ENCODE peak calls at places on chromosomes 4 and X, in six cellular contexts. K is K562, S is IMR-90, I is lung, H is AG09309, E is choroid plexus epithelial cell. F is an unnamed sample.

GRCh38 chr4:26459054-26459755 is 31.1 kb downstream of the CCKAR start:
- DNase-seq in S (peak), K (peak), H (peak), E (peak), I (no peak), F (peak)

GRCh38 chr4:82372874-82373815 is 646 bp downstream of the HNRNPD start:
- DNase-seq in H (no peak), I (peak), K (peak), S (peak), E (peak), F (peak)

GRCh38 chr4:74948279-74948678 is 15.4 kb downstream of the PARM1 start:
- DNase-seq in I (no peak), S (no peak), H (no peak), K (no peak), E (no peak), F (no peak)

GRCh38 chrX:41350976-41351569 is 17.1 kb downstream of the DDX3X start:
- DNase-seq in H (no peak), S (peak), E (peak), I (no peak), K (peak), F (no peak)

GRCh38 chr4:7431696-7432530 is 2.8 kb downstream of the PSAPL1 start:
- DNase-seq in H (no peak), S (no peak), E (no peak), K (no peak), I (no peak), F (no peak)

GRCh38 chr4:98092833-98093439 is 50.3 kb downstream of the STPG2 start:
- DNase-seq in I (no peak), K (peak), E (peak), H (no peak), S (peak), F (peak)

GRCh38 chr4:8294775-8295174 is 25.2 kb downstream of the HTRA3 start:
- DNase-seq in S (no peak), E (no peak), K (no peak), H (no peak), I (no peak), F (no peak)

GRCh38 chrX:104684077-104684476 is 118.1 kb downstream of the IL1RAPL2 start:
- DNase-seq in I (no peak), H (no peak), K (no peak), E (no peak), S (no peak), F (no peak)

GRCh38 chr4:61462451-61463326 is 262.6 kb downstream of the ADGRL3 start:
- DNase-seq in K (no peak), I (no peak), E (peak), H (no peak), S (peak), F (peak)

GRCh38 chrX:100682939-100683338 is 38.9 kb downstream of the SRPX2 start:
- DNase-seq in H (no peak), I (no peak), S (no peak), K (no peak), E (peak), F (no peak)

GRCh38 chrX:137031517-137032377 is 2.0 kb downstream of the GPR101 start:
- DNase-seq in H (no peak), E (peak), I (no peak), S (peak), K (peak), F (peak)

GRCh38 chr4:176123710-176124407 is 58.2 kb downstream of the WDR17 start:
- DNase-seq in H (no peak), I (no peak), K (peak), E (peak), S (no peak), F (peak)

GRCh38 chrX:13697440-13697839 is 8.5 kb downstream of the RAB9A start:
- DNase-seq in E (no peak), S (no peak), H (no peak), I (no peak), K (no peak), F (no peak)

GRCh38 chrX:94455782-94456181 is 781.8 kb downstream of the FAM133A start:
- DNase-seq in E (no peak), I (no peak), H (no peak), S (no peak), K (no peak), F (no peak)

GRCh38 chrX:71870337-71871098 is 40.1 kb upstream of the NHSL2 start:
- DNase-seq in I (no peak), H (no peak), S (no peak), E (peak), K (peak), F (peak)

GRCh38 chr4:177220376-177220775 is 89.3 kb upstream of the NEIL3 start:
- DNase-seq in S (peak), H (no peak), E (peak), I (no peak), K (no peak), F (peak)

GRCh38 chr4:178602833-178603232 is 1160.6 kb upstream of the AGA start:
- DNase-seq in E (peak), S (no peak), K (no peak), I (no peak), H (no peak), F (no peak)

GRCh38 chr4:99624141-99624719 is 33.4 kb downstream of the C4orf54 start:
- DNase-seq in H (no peak), I (no peak), S (no peak), E (no peak), K (no peak), F (no peak)

GRCh38 chr4:11824557-11824956 is 395.9 kb upstream of the HS3ST1 start:
- DNase-seq in E (no peak), K (no peak), H (no peak), S (no peak), I (no peak), F (no peak)

GRCh38 chr4:184745747-184746531 is 12.0 kb upstream of the CENPU start:
- DNase-seq in S (peak), K (peak), H (no peak), I (peak), E (peak), F (peak)

GRCh38 chr4:780730-781492 is 45.0 kb downstream of the CPLX1 start:
- DNase-seq in I (no peak), S (peak), K (no peak), H (no peak), E (no peak), F (no peak)

GRCh38 chr4:108107729-108108382 is 60.9 kb downstream of the LEF1 start:
- DNase-seq in H (no peak), S (no peak), K (peak), E (no peak), I (no peak), F (no peak)

GRCh38 chr4:10403633-10404445 is 53.4 kb downstream of the ZNF518B start:
- DNase-seq in K (peak), E (peak), I (no peak), S (peak), H (no peak), F (peak)

GRCh38 chr4:154491731-154492249 is at the start of gene DCHS2:
- DNase-seq in E (no peak), K (peak), I (no peak), S (no peak), H (no peak), F (no peak)

GRCh38 chrX:135421537-135421931 is 210 bp upstream of the SMIM10L2A start:
- DNase-seq in H (no peak), K (peak), I (peak), E (peak), S (peak), F (peak)

GRCh38 chrX:103343105-103343504 is 13.1 kb downstream of the TCEAL7 start:
- DNase-seq in K (peak), I (no peak), S (peak), E (peak), H (no peak), F (peak)

GRCh38 chrX:1700757-1701156 is 85.9 kb downstream of the ASMT start:
- DNase-seq in H (no peak), K (no peak), I (no peak), S (no peak), E (no peak), F (no peak)

GRCh38 chr4:145107126-145107525 is 9.0 kb downstream of the ABCE1 start:
- DNase-seq in I (no peak), K (no peak), E (no peak), S (no peak), H (no peak), F (no peak)

GRCh38 chr4:174564529-174564928 is 42.2 kb upstream of the HPGD start:
- DNase-seq in E (no peak), K (no peak), I (no peak), S (no peak), H (no peak), F (no peak)

GRCh38 chr4:174559894-174560293 is 37.6 kb upstream of the HPGD start:
- DNase-seq in K (no peak), H (no peak), E (no peak), S (no peak), I (no peak), F (no peak)

GRCh38 chr4:174561556-174561955 is 39.3 kb upstream of the HPGD start:
- DNase-seq in E (peak), H (no peak), S (no peak), K (no peak), I (no peak), F (peak)

GRCh38 chr4:174563399-174563798 is 41.1 kb upstream of the HPGD start:
- DNase-seq in E (no peak), I (no peak), K (no peak), H (no peak), S (no peak), F (no peak)
- TF ChIP-seq CTCF in E (no peak), I (no peak), K (no peak), H (no peak), S (no peak), F (no peak)

GRCh38 chr4:113434247-113434587 is 327.3 kb downstream of the CAMK2D start:
- DNase-seq in I (no peak), K (no peak), E (peak), S (peak), H (no peak), F (peak)
- H3K4me3 ChIP-seq in I (no peak), K (no peak), E (no peak), S (no peak), H (no peak), F (no peak)

GRCh38 chr4:94446386-94446785 is 5.4 kb upstream of the PDLIM5 start:
- DNase-seq in I (no peak), S (peak), K (no peak), E (peak), H (peak), F (peak)
- TF ChIP-seq CTCF in I (no peak), S (no peak), K (no peak), E (no peak), H (no peak), F (no peak)

GRCh38 chr4:83558693-83559092 is 22.8 kb downstream of the GPAT3 start:
- DNase-seq in I (no peak), S (peak), H (no peak), E (peak), K (no peak), F (peak)

GRCh38 chr4:83558059-83558648 is 22.2 kb downstream of the GPAT3 start:
- DNase-seq in I (no peak), S (no peak), E (no peak), H (no peak), K (no peak), F (no peak)

GRCh38 chr4:83552924-83553323 is 17.0 kb downstream of the GPAT3 start:
- DNase-seq in I (no peak), K (peak), E (peak), S (peak), H (peak), F (peak)

GRCh38 chr4:83556836-83557235 is 20.9 kb downstream of the GPAT3 start:
- DNase-seq in S (no peak), I (no peak), K (no peak), H (no peak), E (no peak), F (no peak)

DNA sequence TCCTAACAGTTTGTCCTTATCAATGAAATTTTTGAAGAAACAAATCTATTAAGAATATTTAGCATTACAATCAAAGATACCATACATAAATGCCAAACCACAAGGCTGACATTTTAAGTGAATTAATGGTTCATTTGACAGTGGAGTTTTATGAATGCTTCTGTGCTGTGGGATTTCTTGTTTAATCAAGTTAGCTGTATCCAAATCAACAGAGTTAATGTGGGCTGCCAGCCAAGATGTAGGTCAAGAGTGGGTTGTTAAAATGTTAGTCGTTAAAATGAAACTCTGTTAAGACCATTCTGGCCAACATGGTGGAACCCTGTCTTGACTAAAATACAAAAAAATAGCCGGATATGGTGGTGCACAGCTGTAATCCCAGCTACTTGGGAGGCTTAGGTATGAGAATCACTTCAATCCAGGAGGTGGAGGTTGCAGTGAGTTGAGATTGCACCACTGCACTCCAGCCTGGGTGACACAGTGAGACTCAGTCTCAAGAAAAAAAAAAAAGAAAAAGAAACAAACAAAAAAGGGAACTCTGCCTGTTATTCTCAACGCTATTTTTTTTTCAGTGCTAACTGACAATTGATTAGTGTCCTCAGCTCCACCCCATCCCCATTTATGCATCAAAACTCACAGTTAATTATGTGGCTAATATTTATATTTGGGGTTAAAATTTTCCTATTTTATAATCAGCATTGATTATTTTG is 20.3 kb downstream of the GPAT3 start:
- DNase-seq in S (no peak), K (no peak), I (no peak), H (no peak), E (no peak), F (no peak)
- H3K4me3 ChIP-seq in S (no peak), K (no peak), I (no peak), H (no peak), E (no peak), F (no peak)

F was measured in astrocyte of the spinal cord.